ENCODE peak calls at places on chromosomes 2 and 18, in five cellular contexts. Q is brain microvascular endothelial cell, K is HCEC 1CT, J is mucosa of gallbladder, C is substantia nigra. B is an unnamed sample.

GRCh38 chr2:28408764-28409599 is 16.3 kb downstream of the FOSL2 start:
- DNase-seq in Q (peak; percentile 92), K (peak; percentile 86), J (peak; percentile 73), C (no peak), B (no peak)

GRCh38 chr2:85712849-85713612 is 18.9 kb downstream of the GNLY start:
- DNase-seq in Q (peak; percentile 82), K (no peak), J (peak; percentile 81), C (peak; percentile 69), B (peak; percentile 61)

GRCh38 chr18:36381075-36381474 is 83.6 kb downstream of the FHOD3 start:
- DNase-seq in Q (no peak), K (no peak), J (no peak), C (no peak), B (no peak)

GRCh38 chr2:174836345-174836999 is 72.2 kb upstream of the CHRNA1 start:
- DNase-seq in Q (peak; percentile 94), K (peak; percentile 96), J (no peak), C (no peak), B (no peak)

GRCh38 chr18:46625069-46625468 is 32.0 kb downstream of the LOXHD1 start:
- DNase-seq in Q (no peak), K (no peak), J (peak; percentile 2), C (no peak), B (no peak)

GRCh38 chr2:69046221-69046662 is 33.3 kb downstream of the ANTXR1 start:
- DNase-seq in Q (peak; percentile 85), K (peak; percentile 74), J (no peak), C (no peak), B (no peak)

GRCh38 chr2:158024288-158024898 is 77.3 kb upstream of the UPP2 start:
- DNase-seq in Q (peak; percentile 33), K (peak; percentile 27), J (peak; percentile 37), C (peak; percentile 32), B (peak; percentile 67)

GRCh38 chr2:209933499-209934458 is 68.7 kb upstream of the RPE start:
- DNase-seq in Q (peak; percentile 81), K (peak; percentile 66), J (peak; percentile 22), C (peak; percentile 27), B (peak; percentile 90)

GRCh38 chr2:77469086-77469485 is 53.1 kb downstream of the LRRTM4 start:
- DNase-seq in Q (no peak), K (no peak), J (no peak), C (no peak), B (no peak)

GRCh38 chr18:25349926-25350560 is 1.9 kb downstream of the ZNF521 start:
- DNase-seq in Q (no peak), K (peak; percentile 6), J (no peak), C (peak; percentile 11), B (no peak)

GRCh38 chr2:17615728-17616351 is 75.3 kb downstream of the VSNL1 start:
- DNase-seq in Q (peak; percentile 15), K (peak; percentile 64), J (no peak), C (no peak), B (no peak)

GRCh38 chr2:88880441-88880953 is 189.0 kb downstream of the RPIA start:
- DNase-seq in Q (peak; percentile 47), K (peak; percentile 29), J (peak; percentile 57), C (peak; percentile 48), B (peak; percentile 57)